ENCODE peak calls at places on chromosome 22, in seven cellular contexts. C, F, R, Q, Z, L and E are unnamed samples.

GRCh38 chr22:49102367-49102766 is 725.3 kb downstream of the BRD1 start:
- DNase-seq in C (no peak), F (no peak), R (no peak), Q (no peak), Z (no peak), L (no peak), E (no peak)

GRCh38 chr22:37333724-37334460 is 51.6 kb downstream of the CYTH4 start:
- DNase-seq in C (no peak), F (no peak), R (no peak), Q (no peak), Z (no peak), L (no peak), E (no peak)

GRCh38 chr22:25199726-25200520 is at the start of gene CRYBB3:
- DNase-seq in C (no peak), F (no peak), R (no peak), Q (no peak), Z (no peak), L (no peak), E (no peak)

GRCh38 chr22:49850959-49851815 is 2.5 kb upstream of the ZBED4 start:
- DNase-seq in C (no peak), F (no peak), R (no peak), Q (no peak), Z (no peak), L (no peak), E (no peak)

GRCh38 chr22:24171822-24172221 is 9.5 kb upstream of the SUSD2 start:
- DNase-seq in C (no peak), F (no peak), R (no peak), Q (no peak), Z (no peak), L (no peak), E (no peak)

GRCh38 chr22:23179381-23180294 is 671 bp upstream of the BCR start:
- DNase-seq in C (no peak), F (peak), R (no peak), Q (no peak), Z (no peak), L (peak), E (peak)

GRCh38 chr22:45688606-45689080 is 17.0 kb downstream of the ATXN10 start:
- DNase-seq in C (no peak), F (no peak), R (peak), Q (no peak), Z (peak), L (no peak), E (no peak)

GRCh38 chr22:22141031-22141430 is 103.6 kb upstream of the VPREB1 start:
- DNase-seq in C (no peak), F (no peak), R (no peak), Q (no peak), Z (no peak), L (no peak), E (no peak)

GRCh38 chr22:32855023-32855756 is 53.7 kb downstream of the TIMP3 start:
- DNase-seq in C (no peak), F (no peak), R (no peak), Q (no peak), Z (no peak), L (no peak), E (no peak)

GRCh38 chr22:43226368-43226979 is 39.5 kb upstream of the TTLL12 start:
- DNase-seq in C (peak), F (no peak), R (no peak), Q (no peak), Z (no peak), L (no peak), E (no peak)